ENCODE peak calls at places on chromosomes 11 and 22, in seven cellular contexts. T is cardiac muscle cell, N is HCT116, O is foreskin fibroblast, D is tibial nerve, B is breast epithelium, J is GM12865. F is an unnamed sample.

GRCh38 chr22:22683668-22684361 is 39.4 kb downstream of the GGTLC2 start:
- DNase-seq in T (no peak), N (no peak), O (no peak), D (no peak), B (no peak), J (no peak), F (no peak)

GRCh38 chr11:43632171-43632570 is 48.4 kb upstream of the HSD17B12 start:
- DNase-seq in T (no peak), N (no peak), O (peak), D (no peak), B (no peak), J (no peak), F (no peak)

GRCh38 chr11:47234669-47235075 is 13.9 kb downstream of the ACP2 start:
- DNase-seq in T (no peak), N (no peak), O (no peak), D (no peak), B (peak), J (no peak), F (no peak)

GRCh38 chr11:123407124-123407995 is 22.7 kb upstream of the GRAMD1B start:
- DNase-seq in T (peak), N (peak), O (peak), D (no peak), B (peak), J (peak), F (peak)

GRCh38 chr22:24437091-24437490 is 9.7 kb downstream of the ADORA2A start:
- DNase-seq in T (no peak), N (no peak), O (no peak), D (no peak), B (no peak), J (no peak), F (no peak)

GRCh38 chr11:46681814-46682213 is 18.6 kb downstream of the ARHGAP1 start:
- DNase-seq in T (no peak), N (no peak), O (no peak), D (no peak), B (no peak), J (no peak), F (no peak)

GRCh38 chr11:121329786-121330395 is 37.3 kb downstream of the SC5D start:
- DNase-seq in T (no peak), N (no peak), O (no peak), D (no peak), B (no peak), J (no peak), F (no peak)

GRCh38 chr11:100928426-100928825 is 201.2 kb downstream of the PGR start:
- DNase-seq in T (no peak), N (no peak), O (no peak), D (no peak), B (no peak), J (no peak), F (no peak)

GRCh38 chr11:69854719-69855118 is 35.5 kb upstream of the FGF3 start:
- DNase-seq in T (no peak), N (peak), O (peak), D (no peak), B (no peak), J (no peak), F (no peak)

GRCh38 chr22:36871669-36872081 is 10.9 kb downstream of the NCF4 start:
- DNase-seq in T (no peak), N (peak), O (no peak), D (no peak), B (no peak), J (no peak), F (no peak)

GRCh38 chr22:50250555-50251471 is at the start of gene HDAC10:
- DNase-seq in T (peak), N (no peak), O (peak), D (no peak), B (no peak), J (peak), F (peak)

GRCh38 chr11:109040303-109040702 is 375.4 kb downstream of the DDX10 start:
- DNase-seq in T (no peak), N (peak), O (no peak), D (no peak), B (no peak), J (peak), F (no peak)

GRCh38 chr11:132772712-132773545 is 759.4 kb downstream of the OPCML start:
- DNase-seq in T (no peak), N (no peak), O (no peak), D (no peak), B (no peak), J (no peak), F (no peak)

GRCh38 chr22:26756675-26757293 is 99.4 kb downstream of the MIAT start:
- DNase-seq in T (peak), N (peak), O (no peak), D (peak), B (peak), J (peak), F (peak)

GRCh38 chr22:41939981-41940852 is 6.7 kb downstream of the CENPM start:
- DNase-seq in T (no peak), N (no peak), O (no peak), D (no peak), B (peak), J (peak), F (peak)

GRCh38 chr11:58564226-58564625 is 11.4 kb downstream of the LPXN start:
- DNase-seq in T (no peak), N (no peak), O (no peak), D (no peak), B (no peak), J (no peak), F (no peak)

GRCh38 chr11:31974737-31975136 is 116.1 kb upstream of the RCN1 start:
- DNase-seq in T (no peak), N (peak), O (peak), D (no peak), B (no peak), J (no peak), F (no peak)

GRCh38 chr11:113637636-113638035 is 68.5 kb downstream of the TMPRSS5 start:
- DNase-seq in T (no peak), N (no peak), O (no peak), D (no peak), B (no peak), J (no peak), F (no peak)

GRCh38 chr22:43883719-43884415 is 7.9 kb downstream of the PNPLA5 start:
- DNase-seq in T (no peak), N (no peak), O (no peak), D (no peak), B (no peak), J (no peak), F (no peak)

GRCh38 chr11:95704865-95705264 is 84.7 kb downstream of the FAM76B start:
- DNase-seq in T (no peak), N (no peak), O (no peak), D (no peak), B (no peak), J (no peak), F (no peak)

GRCh38 chr22:45781941-45782340 is 110.3 kb downstream of the ATXN10 start:
- DNase-seq in T (no peak), N (no peak), O (no peak), D (no peak), B (no peak), J (no peak), F (no peak)

GRCh38 chr22:29727248-29727551 is 7.4 kb downstream of the CABP7 start:
- DNase-seq in T (peak), N (no peak), O (peak), D (no peak), B (no peak), J (peak), F (no peak)

GRCh38 chr11:21810650-21811049 is 382.2 kb upstream of the ANO5 start:
- DNase-seq in T (no peak), N (no peak), O (no peak), D (no peak), B (no peak), J (no peak), F (no peak)

GRCh38 chr11:12461516-12461915 is 84.1 kb downstream of the PARVA start:
- DNase-seq in T (no peak), N (no peak), O (no peak), D (no peak), B (no peak), J (no peak), F (no peak)

GRCh38 chr11:63791495-63792167 is 21.6 kb upstream of the SPINDOC start:
- DNase-seq in T (no peak), N (no peak), O (no peak), D (no peak), B (no peak), J (no peak), F (no peak)

GRCh38 chr11:21561589-21561988 is 631.3 kb upstream of the ANO5 start:
- DNase-seq in T (no peak), N (no peak), O (no peak), D (no peak), B (no peak), J (no peak), F (no peak)

GRCh38 chr11:65116370-65117205 is 913 bp downstream of the ZNHIT2 start:
- DNase-seq in T (peak), N (no peak), O (peak), D (no peak), B (no peak), J (peak), F (no peak)

GRCh38 chr11:120147950-120148270 is 10.0 kb upstream of the TRIM29 start:
- DNase-seq in T (no peak), N (no peak), O (no peak), D (no peak), B (no peak), J (no peak), F (no peak)

GRCh38 chr11:62466444-62466843 is 47.6 kb downstream of the SCGB1A1 start:
- DNase-seq in T (no peak), N (no peak), O (no peak), D (no peak), B (no peak), J (no peak), F (no peak)

GRCh38 chr11:102318469-102318868 is 1.2 kb downstream of the BIRC3 start:
- DNase-seq in T (no peak), N (no peak), O (no peak), D (no peak), B (no peak), J (peak), F (no peak)

GRCh38 chr11:73249858-73250773 is 22.0 kb upstream of the P2RY6 start:
- DNase-seq in T (no peak), N (no peak), O (no peak), D (no peak), B (no peak), J (no peak), F (no peak)

GRCh38 chr11:108551653-108552462 is 41.7 kb downstream of the EXPH5 start:
- DNase-seq in T (peak), N (peak), O (peak), D (no peak), B (no peak), J (no peak), F (no peak)

GRCh38 chr22:28180804-28181203 is 261.7 kb upstream of the PITPNB start:
- DNase-seq in T (no peak), N (no peak), O (no peak), D (no peak), B (no peak), J (no peak), F (no peak)

GRCh38 chr11:19730373-19730772 is 17.7 kb downstream of the NAV2 start:
- DNase-seq in T (no peak), N (no peak), O (no peak), D (no peak), B (no peak), J (no peak), F (no peak)

GRCh38 chr11:123111465-123111864 is 49.5 kb upstream of the HSPA8 start:
- DNase-seq in T (peak), N (peak), O (no peak), D (no peak), B (no peak), J (peak), F (no peak)

GRCh38 chr11:119993732-119994131 is 144.2 kb downstream of the TRIM29 start:
- DNase-seq in T (peak), N (no peak), O (no peak), D (no peak), B (peak), J (no peak), F (no peak)

GRCh38 chr22:45816771-45817170 is 145.1 kb downstream of the ATXN10 start:
- DNase-seq in T (no peak), N (no peak), O (no peak), D (no peak), B (no peak), J (no peak), F (no peak)

GRCh38 chr11:57792060-57792541 is 30.5 kb downstream of the CTNND1 start:
- DNase-seq in T (no peak), N (no peak), O (no peak), D (peak), B (peak), J (peak), F (peak)

DNA sequence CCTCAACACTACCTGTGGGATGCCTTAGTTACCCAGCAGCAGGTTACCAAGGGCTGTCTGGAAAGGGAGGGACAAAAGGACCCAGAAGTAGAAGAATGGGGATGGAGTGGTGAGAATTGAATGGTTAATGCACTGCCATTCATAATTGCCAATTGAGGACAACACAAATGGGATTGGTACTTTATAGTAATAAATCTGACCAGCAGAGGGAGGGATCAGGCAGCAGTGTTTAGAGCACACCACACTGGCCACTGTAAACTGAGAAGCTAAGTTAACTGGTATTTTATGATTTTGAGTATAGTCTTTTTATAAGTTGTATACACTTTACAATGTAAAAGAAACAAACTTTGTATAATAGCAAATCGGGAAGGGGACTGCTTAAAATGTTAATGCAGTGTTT is 10.7 kb downstream of the TBRG1 start:
- DNase-seq in T (no peak), N (no peak), O (no peak), D (no peak), B (no peak), J (no peak), F (no peak)
- TF ChIP-seq CTCF in T (peak), N (peak), O (peak), D (no peak), B (no peak), J (no peak), F (no peak)

GRCh38 chr11:104531075-104531474 is 367.1 kb upstream of the PDGFD start:
- DNase-seq in T (no peak), N (no peak), O (no peak), D (no peak), B (no peak), J (peak), F (no peak)
- TF ChIP-seq CTCF in T (no peak), N (no peak), O (no peak), D (no peak), B (no peak), J (peak), F (peak)

GRCh38 chr11:14148653-14149273 is 186.2 kb downstream of the SPON1 start:
- DNase-seq in T (peak), N (peak), O (no peak), D (no peak), B (no peak), J (peak), F (no peak)
- TF ChIP-seq CTCF in T (peak), N (peak), O (peak), D (peak), B (peak), J (peak), F (peak)

GRCh38 chr11:44885065-44885777 is 65.5 kb downstream of the TP53I11 start:
- DNase-seq in T (no peak), N (no peak), O (no peak), D (no peak), B (no peak), J (no peak), F (no peak)

GRCh38 chr11:44886765-44887164 is 63.9 kb downstream of the TP53I11 start:
- DNase-seq in T (no peak), N (no peak), O (peak), D (no peak), B (no peak), J (no peak), F (no peak)

GRCh38 chr11:44885919-44886318 is 64.8 kb downstream of the TP53I11 start:
- DNase-seq in T (no peak), N (no peak), O (no peak), D (no peak), B (no peak), J (no peak), F (no peak)

GRCh38 chr11:44889266-44889665 is 61.4 kb downstream of the TP53I11 start:
- DNase-seq in T (no peak), N (no peak), O (no peak), D (no peak), B (no peak), J (no peak), F (no peak)

GRCh38 chr11:44887598-44887997 is 63.1 kb downstream of the TP53I11 start:
- DNase-seq in T (no peak), N (no peak), O (no peak), D (no peak), B (no peak), J (no peak), F (no peak)
- TF ChIP-seq CTCF in T (no peak), N (no peak), O (no peak), D (no peak), B (no peak), J (no peak), F (no peak)

GRCh38 chr11:1292644-1293618 is 16.5 kb downstream of the TOLLIP start:
- DNase-seq in T (no peak), N (no peak), O (no peak), D (no peak), B (no peak), J (no peak), F (no peak)

GRCh38 chr11:1295591-1295990 is 13.8 kb downstream of the TOLLIP start:
- DNase-seq in T (no peak), N (no peak), O (no peak), D (no peak), B (no peak), J (no peak), F (no peak)

GRCh38 chr11:1295086-1295485 is 14.3 kb downstream of the TOLLIP start:
- DNase-seq in T (no peak), N (no peak), O (no peak), D (no peak), B (no peak), J (no peak), F (no peak)

GRCh38 chr11:1292018-1292643 is 17.3 kb downstream of the TOLLIP start:
- DNase-seq in T (no peak), N (no peak), O (no peak), D (no peak), B (no peak), J (no peak), F (no peak)

DNA sequence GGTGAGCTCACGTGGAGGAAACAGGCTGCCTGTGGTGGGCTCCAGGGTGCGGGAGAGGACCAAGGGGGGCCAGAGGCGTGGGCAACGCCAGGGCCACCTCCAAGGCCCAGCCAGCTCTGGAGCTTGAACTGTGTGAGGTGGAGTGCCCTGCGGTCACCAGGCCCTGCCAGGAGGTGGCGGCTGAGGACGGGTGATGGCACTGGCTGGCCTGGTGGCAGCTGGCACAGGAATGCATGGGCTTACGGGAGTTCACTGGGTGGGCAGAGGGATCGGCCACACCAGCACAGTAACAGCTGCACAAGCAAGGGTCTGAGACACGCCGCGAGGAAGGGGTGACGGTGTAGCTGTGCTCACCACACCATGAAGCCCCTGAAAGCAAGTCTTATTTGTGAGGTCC is 15.8 kb downstream of the TOLLIP start:
- DNase-seq in T (no peak), N (no peak), O (no peak), D (no peak), B (no peak), J (peak), F (no peak)
- TF ChIP-seq CTCF in T (peak), N (peak), O (no peak), D (peak), B (peak), J (peak), F (no peak)

F was measured in natural killer cell.